ENCODE peak calls at places on chromosome 20, in eight cellular contexts. One of them, this sample, is unnamed. For H3K4me1, the result is how much of the 10 kb centered on the place peaks cover.

GRCh38 chr20:14622796-14623195 is 285.4 kb upstream of the FLRT3 start:
- DNase-seq in breast epithelium: no peak
- DNase-seq in prostate gland: no peak
- DNase-seq in GM23338: peak
- DNase-seq in HepG2: peak
- DNase-seq in colonic mucosa: no peak
- DNase-seq in uterus: no peak
- DNase-seq in naive thymus-derived CD4-positive, alpha-beta T cell: no peak
- DNase-seq in this sample: no peak

GRCh38 chr20:40770564-40771307 is 81.7 kb upstream of the MAFB start:
- DNase-seq in breast epithelium: no peak
- DNase-seq in prostate gland: no peak
- DNase-seq in GM23338: no peak
- DNase-seq in HepG2: no peak
- DNase-seq in colonic mucosa: peak
- DNase-seq in uterus: no peak
- DNase-seq in naive thymus-derived CD4-positive, alpha-beta T cell: no peak
- DNase-seq in this sample: no peak

GRCh38 chr20:11755071-11755881 is 162.4 kb upstream of the BTBD3 start:
- DNase-seq in breast epithelium: no peak
- DNase-seq in prostate gland: no peak
- DNase-seq in GM23338: no peak
- DNase-seq in HepG2: no peak
- DNase-seq in colonic mucosa: no peak
- DNase-seq in uterus: peak
- DNase-seq in naive thymus-derived CD4-positive, alpha-beta T cell: no peak
- DNase-seq in this sample: no peak

GRCh38 chr20:62371588-62372041 is 4.5 kb upstream of the LAMA5 start:
- DNase-seq in breast epithelium: no peak
- DNase-seq in prostate gland: no peak
- DNase-seq in GM23338: no peak
- DNase-seq in HepG2: no peak
- DNase-seq in colonic mucosa: no peak
- DNase-seq in uterus: no peak
- DNase-seq in naive thymus-derived CD4-positive, alpha-beta T cell: no peak
- DNase-seq in this sample: no peak

GRCh38 chr20:19932170-19932667 is 84.9 kb upstream of the NAA20 start:
- DNase-seq in breast epithelium: no peak
- DNase-seq in prostate gland: no peak
- DNase-seq in GM23338: no peak
- DNase-seq in HepG2: no peak
- DNase-seq in colonic mucosa: no peak
- DNase-seq in uterus: peak
- DNase-seq in naive thymus-derived CD4-positive, alpha-beta T cell: no peak
- DNase-seq in this sample: no peak

GRCh38 chr20:48564997-48565396 is 262.8 kb downstream of the PREX1 start:
- DNase-seq in breast epithelium: no peak
- DNase-seq in prostate gland: no peak
- DNase-seq in GM23338: no peak
- DNase-seq in HepG2: no peak
- DNase-seq in colonic mucosa: no peak
- DNase-seq in uterus: no peak
- DNase-seq in naive thymus-derived CD4-positive, alpha-beta T cell: no peak
- DNase-seq in this sample: no peak

GRCh38 chr20:62831361-62831788 is 14.5 kb downstream of the COL9A3 start:
- DNase-seq in breast epithelium: no peak
- DNase-seq in prostate gland: peak
- DNase-seq in GM23338: no peak
- DNase-seq in HepG2: no peak
- DNase-seq in colonic mucosa: peak
- DNase-seq in uterus: no peak
- DNase-seq in naive thymus-derived CD4-positive, alpha-beta T cell: no peak
- DNase-seq in this sample: no peak

GRCh38 chr20:24708411-24709295 is 239.2 kb downstream of the SYNDIG1 start:
- DNase-seq in breast epithelium: no peak
- DNase-seq in prostate gland: no peak
- DNase-seq in GM23338: no peak
- DNase-seq in HepG2: no peak
- DNase-seq in colonic mucosa: no peak
- DNase-seq in uterus: no peak
- DNase-seq in naive thymus-derived CD4-positive, alpha-beta T cell: no peak
- DNase-seq in this sample: peak

GRCh38 chr20:62088258-62089127 is 22.8 kb upstream of the TAF4 start:
- DNase-seq in breast epithelium: no peak
- DNase-seq in prostate gland: no peak
- DNase-seq in GM23338: no peak
- DNase-seq in HepG2: peak
- DNase-seq in colonic mucosa: no peak
- DNase-seq in uterus: no peak
- DNase-seq in naive thymus-derived CD4-positive, alpha-beta T cell: no peak
- DNase-seq in this sample: no peak

GRCh38 chr20:13996265-13996664 is 949 bp downstream of the MACROD2 start:
- DNase-seq in breast epithelium: no peak
- DNase-seq in prostate gland: no peak
- DNase-seq in GM23338: peak
- DNase-seq in HepG2: no peak
- DNase-seq in colonic mucosa: peak
- DNase-seq in uterus: no peak
- DNase-seq in naive thymus-derived CD4-positive, alpha-beta T cell: no peak
- DNase-seq in this sample: no peak

GRCh38 chr20:35451295-35451694 is 4.1 kb upstream of the CEP250 start:
- DNase-seq in breast epithelium: no peak
- DNase-seq in prostate gland: peak
- DNase-seq in GM23338: no peak
- DNase-seq in HepG2: no peak
- DNase-seq in colonic mucosa: peak
- DNase-seq in uterus: no peak
- DNase-seq in naive thymus-derived CD4-positive, alpha-beta T cell: no peak
- DNase-seq in this sample: no peak

GRCh38 chr20:5077761-5078387 is 41.9 kb downstream of the PCNA start:
- DNase-seq in breast epithelium: no peak
- DNase-seq in prostate gland: no peak
- DNase-seq in GM23338: no peak
- DNase-seq in HepG2: no peak
- DNase-seq in colonic mucosa: no peak
- DNase-seq in uterus: no peak
- DNase-seq in naive thymus-derived CD4-positive, alpha-beta T cell: no peak
- DNase-seq in this sample: no peak

GRCh38 chr20:21303872-21304586 is 898 bp downstream of the XRN2 start:
- DNase-seq in breast epithelium: no peak
- DNase-seq in prostate gland: no peak
- DNase-seq in GM23338: no peak
- DNase-seq in HepG2: no peak
- DNase-seq in colonic mucosa: no peak
- DNase-seq in uterus: no peak
- DNase-seq in naive thymus-derived CD4-positive, alpha-beta T cell: no peak
- DNase-seq in this sample: no peak

GRCh38 chr20:58908216-58908615 is 55.7 kb downstream of the GNAS start:
- DNase-seq in breast epithelium: no peak
- DNase-seq in prostate gland: no peak
- DNase-seq in GM23338: no peak
- DNase-seq in HepG2: no peak
- DNase-seq in colonic mucosa: no peak
- DNase-seq in uterus: no peak
- DNase-seq in naive thymus-derived CD4-positive, alpha-beta T cell: no peak
- DNase-seq in this sample: no peak

GRCh38 chr20:8757146-8757545 is 311.7 kb upstream of the PLCB4 start:
- DNase-seq in breast epithelium: no peak
- DNase-seq in prostate gland: no peak
- DNase-seq in GM23338: no peak
- DNase-seq in HepG2: no peak
- DNase-seq in colonic mucosa: no peak
- DNase-seq in uterus: no peak
- DNase-seq in naive thymus-derived CD4-positive, alpha-beta T cell: no peak
- DNase-seq in this sample: no peak

GRCh38 chr20:11926599-11926998 is 8.9 kb downstream of the BTBD3 start:
- DNase-seq in breast epithelium: no peak
- DNase-seq in prostate gland: no peak
- DNase-seq in GM23338: no peak
- DNase-seq in HepG2: no peak
- DNase-seq in colonic mucosa: no peak
- DNase-seq in uterus: no peak
- DNase-seq in naive thymus-derived CD4-positive, alpha-beta T cell: no peak
- DNase-seq in this sample: no peak

GRCh38 chr20:48192109-48192508 is 406.8 kb upstream of the SULF2 start:
- DNase-seq in breast epithelium: no peak
- DNase-seq in prostate gland: no peak
- DNase-seq in GM23338: no peak
- DNase-seq in HepG2: no peak
- DNase-seq in colonic mucosa: peak
- DNase-seq in uterus: no peak
- DNase-seq in naive thymus-derived CD4-positive, alpha-beta T cell: no peak
- DNase-seq in this sample: no peak

GRCh38 chr20:2301164-2301622 is 5.4 kb downstream of the TGM3 start:
- DNase-seq in breast epithelium: no peak
- DNase-seq in prostate gland: no peak
- DNase-seq in GM23338: no peak
- DNase-seq in HepG2: peak
- DNase-seq in colonic mucosa: peak
- DNase-seq in uterus: no peak
- DNase-seq in naive thymus-derived CD4-positive, alpha-beta T cell: no peak
- DNase-seq in this sample: peak
- H3K4me1 ChIP-seq in breast epithelium: under half
- H3K4me1 ChIP-seq in prostate gland: under half
- H3K4me1 ChIP-seq in GM23338: under half
- H3K4me1 ChIP-seq in HepG2: under half
- H3K4me1 ChIP-seq in colonic mucosa: under half
- H3K4me1 ChIP-seq in uterus: under half
- H3K4me1 ChIP-seq in naive thymus-derived CD4-positive, alpha-beta T cell: under half
- H3K4me1 ChIP-seq in this sample: under half

GRCh38 chr20:3160418-3160817 is 753 bp upstream of the FASTKD5 start:
- DNase-seq in breast epithelium: no peak
- DNase-seq in prostate gland: no peak
- DNase-seq in GM23338: no peak
- DNase-seq in HepG2: no peak
- DNase-seq in colonic mucosa: no peak
- DNase-seq in uterus: no peak
- DNase-seq in naive thymus-derived CD4-positive, alpha-beta T cell: no peak
- DNase-seq in this sample: no peak
- H3K4me3 ChIP-seq in breast epithelium: peak
- H3K4me3 ChIP-seq in prostate gland: no peak
- H3K4me3 ChIP-seq in GM23338: peak
- H3K4me3 ChIP-seq in HepG2: peak
- H3K4me3 ChIP-seq in colonic mucosa: peak
- H3K4me3 ChIP-seq in uterus: no peak
- H3K4me3 ChIP-seq in naive thymus-derived CD4-positive, alpha-beta T cell: no peak
- H3K4me3 ChIP-seq in this sample: no peak

GRCh38 chr20:10604865-10605440 is 68.8 kb downstream of the JAG1 start:
- DNase-seq in breast epithelium: no peak
- DNase-seq in prostate gland: no peak
- DNase-seq in GM23338: no peak
- DNase-seq in HepG2: no peak
- DNase-seq in colonic mucosa: no peak
- DNase-seq in uterus: no peak
- DNase-seq in naive thymus-derived CD4-positive, alpha-beta T cell: no peak
- DNase-seq in this sample: no peak

GRCh38 chr20:10603378-10603777 is 70.4 kb downstream of the JAG1 start:
- DNase-seq in breast epithelium: no peak
- DNase-seq in prostate gland: no peak
- DNase-seq in GM23338: no peak
- DNase-seq in HepG2: no peak
- DNase-seq in colonic mucosa: no peak
- DNase-seq in uterus: no peak
- DNase-seq in naive thymus-derived CD4-positive, alpha-beta T cell: no peak
- DNase-seq in this sample: no peak

GRCh38 chr20:10605547-10606195 is 68.1 kb downstream of the JAG1 start:
- DNase-seq in breast epithelium: no peak
- DNase-seq in prostate gland: no peak
- DNase-seq in GM23338: no peak
- DNase-seq in HepG2: no peak
- DNase-seq in colonic mucosa: no peak
- DNase-seq in uterus: no peak
- DNase-seq in naive thymus-derived CD4-positive, alpha-beta T cell: no peak
- DNase-seq in this sample: no peak

GRCh38 chr20:10602141-10602660 is 71.6 kb downstream of the JAG1 start:
- DNase-seq in breast epithelium: no peak
- DNase-seq in prostate gland: no peak
- DNase-seq in GM23338: no peak
- DNase-seq in HepG2: no peak
- DNase-seq in colonic mucosa: no peak
- DNase-seq in uterus: no peak
- DNase-seq in naive thymus-derived CD4-positive, alpha-beta T cell: no peak
- DNase-seq in this sample: no peak

DNA sequence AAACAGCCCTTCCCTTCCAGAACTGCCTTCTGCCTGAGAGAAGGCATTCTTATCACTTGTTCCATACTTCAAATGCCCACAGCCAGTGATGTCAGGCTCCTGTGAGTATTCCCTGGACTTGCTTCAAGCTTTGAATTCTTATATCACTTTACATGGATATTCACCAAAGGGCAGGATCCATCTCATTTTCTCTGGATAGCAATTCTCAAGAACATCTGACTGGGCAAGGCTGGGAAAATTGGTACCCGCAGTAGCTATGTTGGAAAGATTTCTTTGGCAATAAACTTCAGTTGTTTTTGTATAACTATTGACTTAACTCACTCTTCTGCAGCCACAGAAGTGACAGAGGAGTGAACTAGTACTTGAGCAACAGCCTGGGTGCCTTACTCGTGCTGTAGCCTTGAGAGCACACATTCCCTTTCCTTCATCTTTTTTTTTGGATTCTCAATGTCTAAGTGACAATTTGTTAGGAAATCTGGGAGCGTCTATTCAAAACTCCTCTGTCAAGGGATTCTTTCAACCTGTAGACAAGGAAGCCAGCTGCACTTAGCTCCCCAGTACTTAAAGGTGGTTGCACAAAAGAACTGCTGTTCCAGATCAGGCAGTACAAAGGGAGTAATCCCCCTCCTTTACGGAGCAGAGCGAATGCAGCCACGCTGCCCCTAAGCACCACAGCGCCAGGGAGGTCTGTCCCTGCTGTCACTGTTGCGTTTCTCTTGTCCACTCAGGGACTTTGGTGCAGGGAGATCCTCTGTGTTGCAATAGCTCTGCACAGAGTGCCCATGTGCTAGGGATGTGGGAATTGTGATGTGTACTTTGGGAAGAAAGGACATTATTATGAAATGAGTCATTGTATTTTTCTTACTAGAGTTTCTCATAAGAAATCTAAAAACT is 69.6 kb downstream of the JAG1 start:
- DNase-seq in breast epithelium: no peak
- DNase-seq in prostate gland: peak
- DNase-seq in GM23338: no peak
- DNase-seq in HepG2: peak
- DNase-seq in colonic mucosa: no peak
- DNase-seq in uterus: peak
- DNase-seq in naive thymus-derived CD4-positive, alpha-beta T cell: no peak
- DNase-seq in this sample: peak
- H3K27ac ChIP-seq in breast epithelium: peak
- H3K27ac ChIP-seq in prostate gland: peak
- H3K27ac ChIP-seq in GM23338: no peak
- H3K27ac ChIP-seq in HepG2: peak
- H3K27ac ChIP-seq in colonic mucosa: no peak
- H3K27ac ChIP-seq in uterus: peak
- H3K27ac ChIP-seq in naive thymus-derived CD4-positive, alpha-beta T cell: no peak
- H3K27ac ChIP-seq in this sample: peak

DNA sequence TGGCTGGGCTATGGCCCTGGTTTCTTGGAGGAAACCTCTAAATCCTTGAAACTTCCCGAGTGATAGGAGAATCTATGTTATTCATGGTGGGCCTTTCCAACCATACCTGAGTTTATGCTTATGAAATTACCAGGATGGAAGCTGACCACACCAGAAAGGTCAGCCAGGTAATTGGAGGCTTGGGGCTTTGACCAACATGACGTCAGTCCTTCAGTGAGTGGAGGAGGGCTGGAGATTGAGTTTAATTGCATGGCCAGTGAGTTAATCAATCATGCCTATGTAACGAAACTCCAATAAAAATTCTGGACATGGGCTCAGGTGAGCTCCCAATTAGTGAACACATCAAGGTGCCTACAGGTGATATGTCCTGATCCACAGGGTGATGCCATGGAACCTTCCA is 106.3 kb downstream of the CDH26 start:
- DNase-seq in breast epithelium: no peak
- DNase-seq in prostate gland: no peak
- DNase-seq in GM23338: no peak
- DNase-seq in HepG2: no peak
- DNase-seq in colonic mucosa: no peak
- DNase-seq in uterus: no peak
- DNase-seq in naive thymus-derived CD4-positive, alpha-beta T cell: no peak
- DNase-seq in this sample: no peak
- H3K4me1 ChIP-seq in breast epithelium: under half
- H3K4me1 ChIP-seq in prostate gland: under half
- H3K4me1 ChIP-seq in GM23338: under half
- H3K4me1 ChIP-seq in HepG2: under half
- H3K4me1 ChIP-seq in colonic mucosa: under half
- H3K4me1 ChIP-seq in uterus: under half
- H3K4me1 ChIP-seq in naive thymus-derived CD4-positive, alpha-beta T cell: under half
- H3K4me1 ChIP-seq in this sample: under half

This sample was measured in lung.